ENCODE peak calls at places on chromosome 11, in eight cellular contexts. K is sciatic nerve, A is HFF-Myc, S is astrocyte of the spinal cord, M is nucleus accumbens, I is stromal cell of bone marrow, H is AG10803, T is kidney. P is an unnamed sample.

GRCh38 chr11:20367313-20367948 is 3.9 kb downstream of the HTATIP2 start:
- DNase-seq in K (no peak), A (peak; percentile 66), S (peak; percentile 93), M (peak; percentile 40), I (peak; percentile 88), H (peak; percentile 78), T (no peak), P (peak; percentile 89)

GRCh38 chr11:32758291-32758690 is 36.2 kb downstream of the CCDC73 start:
- DNase-seq in K (no peak), A (no peak), S (no peak), M (no peak), I (no peak), H (no peak), T (no peak), P (no peak)

GRCh38 chr11:119496453-119496852 is 73.5 kb upstream of the THY1 start:
- DNase-seq in K (no peak), A (peak; percentile 59), S (no peak), M (no peak), I (no peak), H (peak; percentile 75), T (no peak), P (no peak)

GRCh38 chr11:115958089-115959000 is 454.1 kb upstream of the CADM1 start:
- DNase-seq in K (no peak), A (no peak), S (no peak), M (no peak), I (no peak), H (no peak), T (no peak), P (no peak)

GRCh38 chr11:69305885-69306540 is 12.1 kb downstream of the MYEOV start:
- DNase-seq in K (no peak), A (no peak), S (no peak), M (no peak), I (no peak), H (no peak), T (peak; percentile 75), P (no peak)

GRCh38 chr11:942853-943252 is 17.2 kb downstream of the AP2A2 start:
- DNase-seq in K (no peak), A (no peak), S (peak; percentile 74), M (no peak), I (no peak), H (peak; percentile 82), T (no peak), P (peak; percentile 52)

GRCh38 chr11:15148181-15148580 is 33.5 kb downstream of the INSC start:
- DNase-seq in K (no peak), A (no peak), S (peak; percentile 47), M (no peak), I (no peak), H (peak; percentile 56), T (no peak), P (peak; percentile 28)

GRCh38 chr11:32385998-32386397 is 49.3 kb downstream of the WT1 start:
- DNase-seq in K (no peak), A (peak; percentile 14), S (peak; percentile 37), M (no peak), I (no peak), H (peak; percentile 40), T (no peak), P (peak; percentile 75)

GRCh38 chr11:118406599-118407166 is 5.3 kb downstream of the ATP5MG start:
- DNase-seq in K (no peak), A (no peak), S (peak; percentile 59), M (no peak), I (no peak), H (peak; percentile 55), T (no peak), P (peak; percentile 78)

GRCh38 chr11:128354476-128354875 is 232.9 kb downstream of the ETS1 start:
- DNase-seq in K (no peak), A (no peak), S (no peak), M (no peak), I (no peak), H (peak; percentile 38), T (no peak), P (no peak)

GRCh38 chr11:123478352-123478986 is 48.4 kb downstream of the GRAMD1B start:
- DNase-seq in K (no peak), A (peak; percentile 71), S (peak; percentile 83), M (peak; percentile 22), I (peak; percentile 74), H (peak; percentile 83), T (no peak), P (peak; percentile 88)

GRCh38 chr11:121318848-121319834 is 26.6 kb downstream of the SC5D start:
- DNase-seq in K (no peak), A (peak; percentile 49), S (peak; percentile 41), M (no peak), I (peak; percentile 21), H (peak; percentile 57), T (no peak), P (peak; percentile 77)

GRCh38 chr11:133579165-133580031 is 47.1 kb upstream of the OPCML start:
- DNase-seq in K (no peak), A (no peak), S (no peak), M (no peak), I (no peak), H (no peak), T (peak; percentile 64), P (no peak)

GRCh38 chr11:122157540-122158173 is 41.6 kb upstream of the BLID start:
- DNase-seq in K (no peak), A (no peak), S (no peak), M (no peak), I (no peak), H (no peak), T (no peak), P (peak; percentile 37)

GRCh38 chr11:88631497-88631896 is 294.0 kb upstream of the CTSC start:
- DNase-seq in K (no peak), A (no peak), S (peak; percentile 41), M (no peak), I (peak; percentile 14), H (no peak), T (no peak), P (peak; percentile 5)

GRCh38 chr11:32643526-32643925 is 59.9 kb downstream of the EIF3M start:
- DNase-seq in K (no peak), A (no peak), S (peak; percentile 36), M (no peak), I (no peak), H (no peak), T (no peak), P (peak; percentile 17)

GRCh38 chr11:1839204-1839923 is 583 bp downstream of the TNNI2 start:
- DNase-seq in K (no peak), A (no peak), S (no peak), M (no peak), I (no peak), H (no peak), T (no peak), P (no peak)

GRCh38 chr11:130070109-130070828 is 575 bp downstream of the APLP2 start:
- DNase-seq in K (peak; percentile 67), A (no peak), S (peak; percentile 28), M (peak; percentile 30), I (no peak), H (no peak), T (peak; percentile 84), P (peak; percentile 37)

GRCh38 chr11:74418509-74418895 is 20.3 kb upstream of the PGM2L1 start:
- DNase-seq in K (no peak), A (peak; percentile 73), S (peak; percentile 92), M (no peak), I (peak; percentile 81), H (peak; percentile 37), T (no peak), P (peak; percentile 90)

GRCh38 chr11:18987454-18988231 is 48.4 kb upstream of the MRGPRX1 start:
- DNase-seq in K (no peak), A (no peak), S (peak; percentile 13), M (no peak), I (no peak), H (no peak), T (no peak), P (no peak)

GRCh38 chr11:36254739-36255138 is 34.5 kb downstream of the COMMD9 start:
- DNase-seq in K (no peak), A (no peak), S (no peak), M (no peak), I (peak; percentile 21), H (peak; percentile 38), T (no peak), P (peak; percentile 67)

GRCh38 chr11:12842933-12843636 is 166.0 kb upstream of the RASSF10 start:
- DNase-seq in K (no peak), A (no peak), S (peak; percentile 69), M (no peak), I (no peak), H (peak; percentile 55), T (no peak), P (no peak)

GRCh38 chr11:28903716-28904115 is 795.5 kb downstream of the METTL15 start:
- DNase-seq in K (no peak), A (no peak), S (peak; percentile 27), M (no peak), I (no peak), H (no peak), T (no peak), P (peak; percentile 63)

GRCh38 chr11:11982975-11983374 is 25.5 kb downstream of the DKK3 start:
- DNase-seq in K (no peak), A (no peak), S (peak; percentile 57), M (no peak), I (peak; percentile 84), H (peak; percentile 68), T (no peak), P (peak; percentile 39)

GRCh38 chr11:73195191-73196007 is 22.7 kb upstream of the P2RY2 start:
- DNase-seq in K (peak; percentile 37), A (no peak), S (no peak), M (no peak), I (no peak), H (no peak), T (peak; percentile 48), P (no peak)

GRCh38 chr11:17171342-17171741 is 36.4 kb downstream of the PIK3C2A start:
- DNase-seq in K (no peak), A (no peak), S (peak; percentile 22), M (no peak), I (no peak), H (peak; percentile 73), T (no peak), P (peak; percentile 70)

GRCh38 chr11:60396790-60397189 is 531 bp downstream of the MS4A14 start:
- DNase-seq in K (no peak), A (no peak), S (no peak), M (no peak), I (no peak), H (no peak), T (no peak), P (no peak)

GRCh38 chr11:68632802-68633201 is 51.5 kb upstream of the GAL start:
- DNase-seq in K (no peak), A (peak; percentile 50), S (peak; percentile 74), M (no peak), I (peak; percentile 15), H (peak; percentile 28), T (no peak), P (peak; percentile 86)

GRCh38 chr11:87901366-87901765 is 273.9 kb downstream of the RAB38 start:
- DNase-seq in K (no peak), A (no peak), S (no peak), M (no peak), I (no peak), H (no peak), T (no peak), P (no peak)

GRCh38 chr11:42205518-42205917 is 746.1 kb upstream of the LRRC4C start:
- DNase-seq in K (no peak), A (no peak), S (no peak), M (no peak), I (no peak), H (no peak), T (no peak), P (no peak)

GRCh38 chr11:17013548-17014320 is 480 bp downstream of the PLEKHA7 start:
- DNase-seq in K (peak; percentile 60), A (no peak), S (no peak), M (no peak), I (no peak), H (no peak), T (peak; percentile 80), P (no peak)

GRCh38 chr11:118353084-118353710 is 6.2 kb upstream of the UBE4A start:
- DNase-seq in K (no peak), A (no peak), S (peak; percentile 25), M (no peak), I (no peak), H (peak; percentile 16), T (no peak), P (peak; percentile 40)

GRCh38 chr11:47617417-47617809 is 23.2 kb upstream of the C1QTNF4 start:
- DNase-seq in K (no peak), A (no peak), S (peak; percentile 68), M (no peak), I (peak; percentile 64), H (peak; percentile 65), T (no peak), P (peak; percentile 84)

GRCh38 chr11:75796091-75796435 is 18.9 kb upstream of the UVRAG start:
- DNase-seq in K (no peak), A (no peak), S (no peak), M (no peak), I (no peak), H (no peak), T (peak; percentile 15), P (no peak)